ENCODE peak calls at places on chromosomes 2 and 18, in seven cellular contexts. One of them, this sample, is unnamed.

GRCh38 chr2:120400546-120400945 is 54.6 kb downstream of the INHBB start:
- DNase-seq in endothelial cell: no peak
- DNase-seq in 8988T: no peak
- DNase-seq in naive thymus-derived CD4-positive, alpha-beta T cell: no peak
- DNase-seq in kidney tubule cell: no peak
- DNase-seq in effector memory CD4-positive, alpha-beta T cell: no peak
- DNase-seq in HS-5: no peak
- DNase-seq in this sample: no peak

GRCh38 chr18:6757966-6758365 is 28.4 kb downstream of the ARHGAP28 start:
- DNase-seq in naive thymus-derived CD4-positive, alpha-beta T cell: no peak
- DNase-seq in endothelial cell: no peak
- DNase-seq in effector memory CD4-positive, alpha-beta T cell: no peak
- DNase-seq in 8988T: no peak
- DNase-seq in kidney tubule cell: peak
- DNase-seq in HS-5: no peak
- DNase-seq in this sample: no peak

GRCh38 chr2:25369439-25369838 is 27.7 kb upstream of the DNMT3A start:
- DNase-seq in 8988T: no peak
- DNase-seq in HS-5: no peak
- DNase-seq in kidney tubule cell: no peak
- DNase-seq in endothelial cell: no peak
- DNase-seq in naive thymus-derived CD4-positive, alpha-beta T cell: no peak
- DNase-seq in effector memory CD4-positive, alpha-beta T cell: no peak
- DNase-seq in this sample: no peak

GRCh38 chr2:3399829-3400228 is 20.3 kb downstream of the TRAPPC12 start:
- DNase-seq in HS-5: no peak
- DNase-seq in naive thymus-derived CD4-positive, alpha-beta T cell: no peak
- DNase-seq in endothelial cell: no peak
- DNase-seq in kidney tubule cell: no peak
- DNase-seq in 8988T: no peak
- DNase-seq in effector memory CD4-positive, alpha-beta T cell: no peak
- DNase-seq in this sample: no peak

GRCh38 chr18:39840406-39840805 is 2114.6 kb upstream of the PIK3C3 start:
- DNase-seq in effector memory CD4-positive, alpha-beta T cell: no peak
- DNase-seq in endothelial cell: no peak
- DNase-seq in naive thymus-derived CD4-positive, alpha-beta T cell: no peak
- DNase-seq in HS-5: no peak
- DNase-seq in 8988T: no peak
- DNase-seq in kidney tubule cell: no peak
- DNase-seq in this sample: no peak

GRCh38 chr2:28346587-28346986 is 46.1 kb upstream of the FOSL2 start:
- DNase-seq in 8988T: no peak
- DNase-seq in naive thymus-derived CD4-positive, alpha-beta T cell: no peak
- DNase-seq in effector memory CD4-positive, alpha-beta T cell: no peak
- DNase-seq in endothelial cell: no peak
- DNase-seq in kidney tubule cell: no peak
- DNase-seq in HS-5: no peak
- DNase-seq in this sample: no peak

GRCh38 chr18:35998967-35999366 is 26.5 kb downstream of the RMP24 start:
- DNase-seq in naive thymus-derived CD4-positive, alpha-beta T cell: no peak
- DNase-seq in effector memory CD4-positive, alpha-beta T cell: no peak
- DNase-seq in kidney tubule cell: peak
- DNase-seq in 8988T: no peak
- DNase-seq in endothelial cell: no peak
- DNase-seq in HS-5: no peak
- DNase-seq in this sample: no peak

GRCh38 chr2:71801969-71802368 is 345.7 kb downstream of the CYP26B1 start:
- DNase-seq in kidney tubule cell: peak
- DNase-seq in endothelial cell: peak
- DNase-seq in HS-5: no peak
- DNase-seq in naive thymus-derived CD4-positive, alpha-beta T cell: no peak
- DNase-seq in 8988T: peak
- DNase-seq in effector memory CD4-positive, alpha-beta T cell: no peak
- DNase-seq in this sample: no peak

GRCh38 chr2:10819714-10820314 is 7.2 kb upstream of the PDIA6 start:
- DNase-seq in 8988T: no peak
- DNase-seq in kidney tubule cell: no peak
- DNase-seq in naive thymus-derived CD4-positive, alpha-beta T cell: no peak
- DNase-seq in effector memory CD4-positive, alpha-beta T cell: no peak
- DNase-seq in endothelial cell: no peak
- DNase-seq in HS-5: no peak
- DNase-seq in this sample: no peak

GRCh38 chr18:13616525-13617035 is 109.8 kb downstream of the FAM210A start:
- DNase-seq in naive thymus-derived CD4-positive, alpha-beta T cell: peak
- DNase-seq in HS-5: no peak
- DNase-seq in effector memory CD4-positive, alpha-beta T cell: no peak
- DNase-seq in kidney tubule cell: no peak
- DNase-seq in endothelial cell: no peak
- DNase-seq in 8988T: no peak
- DNase-seq in this sample: no peak

GRCh38 chr2:172102858-172103359 is at the start of gene DLX2:
- DNase-seq in effector memory CD4-positive, alpha-beta T cell: peak
- DNase-seq in naive thymus-derived CD4-positive, alpha-beta T cell: no peak
- DNase-seq in 8988T: peak
- DNase-seq in HS-5: no peak
- DNase-seq in kidney tubule cell: peak
- DNase-seq in endothelial cell: peak
- DNase-seq in this sample: peak

GRCh38 chr2:238663586-238663985 is 184.3 kb upstream of the TWIST2 start:
- DNase-seq in HS-5: no peak
- DNase-seq in effector memory CD4-positive, alpha-beta T cell: no peak
- DNase-seq in 8988T: no peak
- DNase-seq in kidney tubule cell: no peak
- DNase-seq in endothelial cell: no peak
- DNase-seq in naive thymus-derived CD4-positive, alpha-beta T cell: no peak
- DNase-seq in this sample: no peak

GRCh38 chr2:37829202-37829601 is 95.9 kb upstream of the RMDN2 start:
- DNase-seq in endothelial cell: peak
- DNase-seq in naive thymus-derived CD4-positive, alpha-beta T cell: no peak
- DNase-seq in HS-5: peak
- DNase-seq in effector memory CD4-positive, alpha-beta T cell: no peak
- DNase-seq in kidney tubule cell: peak
- DNase-seq in 8988T: no peak
- DNase-seq in this sample: no peak

GRCh38 chr2:31568585-31569201 is 12.0 kb downstream of the SRD5A2 start:
- DNase-seq in HS-5: no peak
- DNase-seq in endothelial cell: no peak
- DNase-seq in kidney tubule cell: no peak
- DNase-seq in effector memory CD4-positive, alpha-beta T cell: no peak
- DNase-seq in naive thymus-derived CD4-positive, alpha-beta T cell: no peak
- DNase-seq in 8988T: no peak
- DNase-seq in this sample: no peak

GRCh38 chr18:46756172-46756558 is 688 bp downstream of the ST8SIA5 start:
- DNase-seq in naive thymus-derived CD4-positive, alpha-beta T cell: no peak
- DNase-seq in endothelial cell: no peak
- DNase-seq in 8988T: no peak
- DNase-seq in effector memory CD4-positive, alpha-beta T cell: no peak
- DNase-seq in HS-5: no peak
- DNase-seq in kidney tubule cell: no peak
- DNase-seq in this sample: no peak

GRCh38 chr2:241506793-241507429 is 1.5 kb downstream of the STK25 start:
- DNase-seq in effector memory CD4-positive, alpha-beta T cell: no peak
- DNase-seq in naive thymus-derived CD4-positive, alpha-beta T cell: no peak
- DNase-seq in kidney tubule cell: peak
- DNase-seq in HS-5: no peak
- DNase-seq in 8988T: no peak
- DNase-seq in endothelial cell: peak
- DNase-seq in this sample: no peak

GRCh38 chr2:231525248-231526163 is 4.7 kb downstream of the NMUR1 start:
- DNase-seq in effector memory CD4-positive, alpha-beta T cell: no peak
- DNase-seq in 8988T: no peak
- DNase-seq in kidney tubule cell: no peak
- DNase-seq in naive thymus-derived CD4-positive, alpha-beta T cell: no peak
- DNase-seq in endothelial cell: no peak
- DNase-seq in HS-5: no peak
- DNase-seq in this sample: no peak

GRCh38 chr2:159811232-159811631 is 13.2 kb upstream of the CD302 start:
- DNase-seq in HS-5: no peak
- DNase-seq in kidney tubule cell: no peak
- DNase-seq in endothelial cell: no peak
- DNase-seq in 8988T: no peak
- DNase-seq in effector memory CD4-positive, alpha-beta T cell: no peak
- DNase-seq in naive thymus-derived CD4-positive, alpha-beta T cell: no peak
- DNase-seq in this sample: no peak

GRCh38 chr2:172674034-172674967 is 61.3 kb upstream of the RAPGEF4 start:
- DNase-seq in HS-5: no peak
- DNase-seq in 8988T: peak
- DNase-seq in kidney tubule cell: peak
- DNase-seq in naive thymus-derived CD4-positive, alpha-beta T cell: peak
- DNase-seq in effector memory CD4-positive, alpha-beta T cell: no peak
- DNase-seq in endothelial cell: peak
- DNase-seq in this sample: no peak

GRCh38 chr2:204104821-204105220 is 168.3 kb downstream of the ICOS start:
- DNase-seq in endothelial cell: no peak
- DNase-seq in HS-5: no peak
- DNase-seq in kidney tubule cell: no peak
- DNase-seq in effector memory CD4-positive, alpha-beta T cell: no peak
- DNase-seq in 8988T: no peak
- DNase-seq in naive thymus-derived CD4-positive, alpha-beta T cell: no peak
- DNase-seq in this sample: no peak

GRCh38 chr2:88751770-88752169 is 60.3 kb downstream of the RPIA start:
- DNase-seq in naive thymus-derived CD4-positive, alpha-beta T cell: no peak
- DNase-seq in 8988T: no peak
- DNase-seq in effector memory CD4-positive, alpha-beta T cell: no peak
- DNase-seq in kidney tubule cell: no peak
- DNase-seq in HS-5: no peak
- DNase-seq in endothelial cell: no peak
- DNase-seq in this sample: no peak

This sample was measured in COLO829.